ENCODE peak calls at places on chromosome 16, in seven cellular contexts. P is HCT116, A is NB4, B is tibial nerve, W is breast epithelium, U is stomach, F is IMR-90. E is an unnamed sample.

GRCh38 chr16:15707332-15707731 is 57.3 kb downstream of the NDE1 start:
- DNase-seq in A (no peak), U (no peak), B (no peak), P (no peak), W (no peak), F (no peak), E (no peak)

GRCh38 chr16:74035816-74036215 is 260.8 kb upstream of the PSMD7 start:
- DNase-seq in A (peak; percentile 50), P (peak; percentile 7), U (no peak), F (peak; percentile 2), B (no peak), W (no peak), E (no peak)

GRCh38 chr16:68995011-68995504 is 110.4 kb upstream of the HAS3 start:
- DNase-seq in B (no peak), F (peak; percentile 58), A (peak; percentile 52), U (no peak), W (no peak), P (peak; percentile 80), E (no peak)

GRCh38 chr16:89409161-89409711 is 81.1 kb downstream of the ANKRD11 start:
- DNase-seq in P (no peak), F (peak; percentile 71), B (no peak), A (peak; percentile 43), U (no peak), W (no peak), E (no peak)

GRCh38 chr16:88569614-88569984 is 604 bp upstream of the ZC3H18 start:
- DNase-seq in B (no peak), A (peak; percentile 39), W (no peak), F (peak; percentile 7), U (no peak), P (no peak), E (no peak)

GRCh38 chr16:80932725-80933124 is 74.0 kb downstream of the CMC2 start:
- DNase-seq in F (peak; percentile 80), B (no peak), W (no peak), A (no peak), U (peak; percentile 28), P (no peak), E (peak; percentile 36)

GRCh38 chr16:70416748-70417616 is 21.9 kb downstream of the ST3GAL2 start:
- DNase-seq in B (no peak), P (no peak), F (no peak), W (no peak), A (no peak), U (no peak), E (no peak)

GRCh38 chr16:89453662-89454321 is 36.6 kb downstream of the ANKRD11 start:
- DNase-seq in B (no peak), F (no peak), W (no peak), A (peak; percentile 54), P (no peak), U (peak; percentile 51), E (no peak)

GRCh38 chr16:31874354-31875111 is 926 bp downstream of the ZNF267 start:
- DNase-seq in U (no peak), W (no peak), P (no peak), F (peak; percentile 55), A (peak; percentile 83), B (no peak), E (no peak)

DNA sequence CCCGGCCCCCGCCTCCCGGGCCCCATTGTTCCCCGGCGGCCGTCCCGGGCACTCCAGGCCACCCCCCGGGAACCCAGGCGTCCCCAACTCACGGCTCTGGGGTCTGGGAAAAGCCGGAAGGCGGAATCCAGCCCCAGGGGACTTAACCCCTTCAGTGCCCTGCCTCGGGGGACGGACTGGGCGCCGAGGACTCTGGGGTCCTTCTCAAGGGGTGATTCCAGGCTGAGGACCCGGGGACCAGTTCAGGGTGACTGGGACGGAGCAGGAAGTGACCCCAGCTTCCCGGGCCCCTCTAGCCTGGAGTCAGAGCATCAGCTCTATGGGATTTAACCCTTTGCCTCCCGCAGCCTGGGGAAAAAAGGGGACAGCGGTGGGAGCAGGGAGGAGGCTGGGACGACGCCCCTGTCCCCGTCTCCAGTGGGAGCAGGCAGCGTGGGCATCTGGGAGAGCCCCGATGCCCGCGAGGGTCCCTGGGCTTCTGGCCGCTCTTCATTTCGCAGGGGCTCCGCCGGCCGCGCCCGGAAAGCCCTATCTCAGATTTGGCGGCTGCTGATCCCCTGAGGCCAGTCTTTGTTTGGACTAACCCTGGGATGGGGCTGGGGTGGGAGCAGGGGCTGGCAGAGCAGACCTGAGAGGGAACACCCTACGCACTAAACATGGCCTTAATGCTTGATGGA is at the start of gene ZNF629:
- DNase-seq in W (peak; percentile 74), U (peak; percentile 71), A (peak; percentile 61), B (no peak), F (peak; percentile 57), P (peak; percentile 39), E (peak; percentile 78)
- TF ChIP-seq POLR2A in W (no peak), U (no peak), A (no peak), B (no peak), F (peak; percentile 22), P (no peak), E (no peak)

GRCh38 chr16:637081-638018 is 1.2 kb upstream of the METTL26 start:
- DNase-seq in W (peak; percentile 96), P (no peak), F (peak; percentile 81), B (peak; percentile 89), A (peak; percentile 83), U (peak; percentile 92), E (peak; percentile 92)

GRCh38 chr16:635573-636205 is 416 bp downstream of the METTL26 start:
- DNase-seq in W (no peak), P (no peak), F (no peak), B (no peak), A (peak; percentile 24), U (no peak), E (peak; percentile 34)

GRCh38 chr16:638034-638543 is 2.0 kb upstream of the METTL26 start:
- DNase-seq in B (no peak), W (no peak), P (no peak), U (no peak), F (no peak), A (no peak), E (no peak)

GRCh38 chr16:634996-635395 is 1.1 kb downstream of the METTL26 start:
- DNase-seq in F (no peak), P (no peak), U (no peak), W (no peak), B (no peak), A (no peak), E (peak; percentile 54)

GRCh38 chr16:636206-637080 is at the start of gene METTL26:
- DNase-seq in P (peak; percentile 63), B (peak; percentile 94), F (peak; percentile 91), U (peak; percentile 97), W (peak; percentile 94), A (peak; percentile 92), E (peak; percentile 95)
- TF ChIP-seq POLR2A in P (peak; percentile 30), B (peak; percentile 16), F (peak; percentile 69), U (no peak), W (no peak), A (peak; percentile 75), E (peak; percentile 66)

GRCh38 chr16:56481468-56482112 is 30.2 kb downstream of the OGFOD1 start:
- DNase-seq in W (no peak), F (peak; percentile 40), A (no peak), B (no peak), U (no peak), P (no peak), E (no peak)

GRCh38 chr16:56480776-56481467 is 29.6 kb downstream of the OGFOD1 start:
- DNase-seq in A (no peak), W (no peak), F (peak; percentile 2), P (no peak), U (no peak), B (no peak), E (no peak)

GRCh38 chr16:56483394-56483793 is 32.0 kb downstream of the OGFOD1 start:
- DNase-seq in W (no peak), B (no peak), A (no peak), U (no peak), P (no peak), F (no peak), E (no peak)

GRCh38 chr16:56479469-56479868 is 28.1 kb downstream of the OGFOD1 start:
- DNase-seq in F (no peak), P (no peak), W (no peak), A (no peak), B (no peak), U (no peak), E (no peak)

DNA sequence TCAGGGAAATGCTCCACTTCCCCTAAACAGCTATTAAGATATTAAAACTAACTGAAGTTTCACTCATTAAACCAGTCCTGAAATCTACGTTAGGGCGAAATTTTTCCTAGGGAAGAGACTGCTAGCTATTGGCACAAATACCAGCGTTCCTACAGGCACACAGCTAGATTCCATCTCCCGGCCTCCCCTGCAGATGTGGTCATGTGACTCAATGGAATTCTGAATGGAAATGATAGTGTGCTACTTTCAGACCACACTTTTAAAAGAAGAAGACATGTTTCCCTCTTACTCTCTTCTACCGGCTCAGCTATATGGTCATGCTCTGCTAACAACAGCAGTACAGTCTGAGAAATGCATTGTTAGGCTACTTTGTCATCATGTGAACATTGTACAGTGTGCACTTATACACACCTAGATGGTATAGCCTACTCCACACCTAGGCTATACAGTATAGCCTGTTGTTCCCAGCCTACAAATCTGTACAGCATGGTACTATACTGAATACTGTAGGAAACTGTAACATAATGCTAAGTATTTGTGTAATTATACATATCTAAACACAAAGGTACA is 31.4 kb downstream of the OGFOD1 start:
- DNase-seq in U (no peak), B (no peak), P (no peak), A (no peak), F (no peak), W (no peak), E (no peak)
- TF ChIP-seq POLR2A in U (no peak), B (no peak), P (no peak), A (no peak), F (no peak), W (no peak), E (no peak)

GRCh38 chr16:75647138-75647491 is 350 bp downstream of the KARS1 start:
- DNase-seq in U (no peak), W (no peak), P (no peak), B (no peak), A (no peak), F (no peak), E (no peak)

GRCh38 chr16:75644240-75645012 is 3.0 kb downstream of the KARS1 start:
- DNase-seq in W (no peak), A (no peak), F (no peak), B (no peak), P (no peak), U (no peak), E (no peak)

GRCh38 chr16:75647492-75648264 is at the start of the genes KARS1 and TERF2IP:
- DNase-seq in A (peak; percentile 96), F (peak; percentile 91), U (peak; percentile 93), W (peak; percentile 93), B (peak; percentile 79), P (peak; percentile 82), E (peak; percentile 93)

GRCh38 chr16:75653926-75654325 is 6.4 kb downstream of the TERF2IP start:
- DNase-seq in B (no peak), A (no peak), P (no peak), W (no peak), U (no peak), F (peak; percentile 76), E (no peak)

DNA sequence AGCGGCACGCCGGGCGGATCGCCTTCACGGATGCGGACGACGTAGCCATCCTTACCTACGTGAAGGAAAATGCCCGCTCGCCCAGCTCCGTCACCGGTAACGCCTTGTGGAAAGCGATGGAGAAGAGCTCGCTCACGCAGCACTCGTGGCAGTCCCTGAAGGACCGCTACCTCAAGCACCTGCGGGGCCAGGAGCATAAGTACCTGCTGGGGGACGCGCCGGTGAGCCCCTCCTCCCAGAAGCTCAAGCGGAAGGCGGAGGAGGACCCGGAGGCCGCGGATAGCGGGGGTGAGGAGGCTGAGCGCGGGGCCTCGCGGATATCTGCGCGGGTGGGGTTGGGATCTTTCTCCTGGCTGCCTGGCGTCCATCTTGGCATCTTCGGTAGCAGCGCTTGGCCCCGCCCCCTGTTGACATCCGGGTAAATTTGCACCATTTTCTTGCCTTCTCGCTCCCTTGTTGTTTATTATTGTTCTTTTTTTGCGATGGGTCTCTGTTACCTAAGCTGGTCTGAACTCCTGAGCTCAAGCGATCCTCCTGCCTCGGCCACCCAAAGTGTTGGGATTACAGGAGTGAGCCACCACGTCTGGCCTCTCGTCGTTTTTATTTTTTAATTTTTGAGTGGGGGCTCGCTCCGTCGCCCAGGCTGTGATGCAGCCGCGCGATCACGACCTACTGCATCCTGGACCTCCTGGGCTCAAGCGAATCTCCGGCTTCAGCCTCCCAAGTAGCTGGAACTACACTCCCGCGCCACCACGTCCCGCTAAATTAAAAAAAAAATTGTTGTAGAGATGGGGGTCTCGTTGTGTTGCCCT is 898 bp downstream of the TERF2IP start:
- DNase-seq in U (peak; percentile 86), W (peak; percentile 82), A (peak; percentile 85), F (peak; percentile 65), B (peak; percentile 81), P (peak; percentile 48), E (peak; percentile 86)
- TF ChIP-seq POLR2A in U (no peak), W (peak; percentile 18), A (peak; percentile 43), F (no peak), B (no peak), P (no peak), E (no peak)

E was measured in ovary.